ENCODE peak calls at places on chromosomes 16 and 17, in eight cellular contexts. I is mucosa of descending colon, E is tibial artery, K is HCT116, Q is pancreas, A is fibroblast of lung, P is A549, Y is kidney. B is an unnamed sample.

GRCh38 chr16:27355610-27356009 is 41.8 kb downstream of the IL4R start:
- DNase-seq in I (peak; percentile 65), E (peak; percentile 78), A (peak; percentile 39), P (peak; percentile 64), Q (no peak), Y (no peak), K (peak; percentile 19), B (peak; percentile 43)

GRCh38 chr16:17070882-17071592 is 399.7 kb downstream of the XYLT1 start:
- DNase-seq in K (no peak), I (peak; percentile 70), Q (no peak), P (peak; percentile 6), Y (peak; percentile 75), E (no peak), A (no peak), B (no peak)

GRCh38 chr17:58249270-58250133 is 11.1 kb downstream of the LPO start:
- DNase-seq in E (no peak), P (peak; percentile 60), Y (peak; percentile 82), A (peak; percentile 51), K (peak; percentile 35), I (peak; percentile 77), Q (peak; percentile 71), B (peak; percentile 64)

GRCh38 chr17:42843358-42843934 is 934 bp upstream of the AOC2 start:
- DNase-seq in Y (no peak), Q (no peak), K (peak; percentile 51), A (peak; percentile 81), I (no peak), P (peak; percentile 82), E (no peak), B (no peak)

GRCh38 chr16:16191493-16192167 is 31.7 kb downstream of the ABCC6 start:
- DNase-seq in P (no peak), Q (no peak), E (no peak), K (no peak), A (no peak), Y (no peak), I (no peak), B (no peak)

GRCh38 chr16:28499854-28500253 is 5.4 kb downstream of the APOBR start:
- DNase-seq in P (no peak), A (no peak), E (no peak), Q (no peak), Y (no peak), K (no peak), I (no peak), B (no peak)

GRCh38 chr17:36602030-36602737 is 801 bp downstream of the MRM1 start:
- DNase-seq in I (peak; percentile 59), K (no peak), A (no peak), E (no peak), Q (peak; percentile 46), Y (peak; percentile 78), P (peak; percentile 22), B (no peak)

GRCh38 chr16:4316732-4317461 is 1.0 kb downstream of the GLIS2 start:
- DNase-seq in A (peak; percentile 40), E (peak; percentile 95), P (peak; percentile 81), K (no peak), Q (peak; percentile 91), I (no peak), Y (peak; percentile 92), B (peak; percentile 60)

GRCh38 chr16:24729967-24730815 is 740 bp downstream of the TNRC6A start:
- DNase-seq in K (no peak), Y (no peak), I (peak; percentile 70), Q (peak; percentile 59), A (peak; percentile 39), P (peak; percentile 9), E (no peak), B (peak; percentile 44)

GRCh38 chr17:45223541-45224528 is 2.1 kb downstream of the FMNL1 start:
- DNase-seq in I (no peak), K (no peak), A (no peak), Y (no peak), Q (no peak), P (no peak), E (no peak), B (no peak)

GRCh38 chr17:80640379-80641071 is 95.9 kb downstream of the RPTOR start:
- DNase-seq in E (no peak), A (no peak), K (no peak), P (no peak), Q (no peak), Y (no peak), I (no peak), B (no peak)

GRCh38 chr16:678209-678857 is 1.9 kb upstream of the STUB1 start:
- DNase-seq in I (no peak), K (no peak), Y (no peak), P (no peak), A (no peak), E (no peak), Q (no peak), B (no peak)

GRCh38 chr16:49651226-49651625 is 204.7 kb downstream of the ZNF423 start:
- DNase-seq in K (no peak), Y (no peak), E (no peak), P (no peak), I (no peak), A (no peak), Q (no peak), B (peak; percentile 6)

GRCh38 chr17:9346296-9346926 is 229.2 kb downstream of the STX8 start:
- DNase-seq in A (peak; percentile 22), Y (no peak), Q (no peak), P (no peak), K (no peak), I (no peak), E (no peak), B (no peak)

GRCh38 chr16:4373909-4374742 is 2.5 kb downstream of the VASN start:
- DNase-seq in Y (peak; percentile 96), P (peak; percentile 68), E (peak; percentile 96), Q (peak; percentile 81), I (peak; percentile 59), A (peak; percentile 95), K (no peak), B (peak; percentile 68)

GRCh38 chr16:88430524-88431446 is 22.3 kb upstream of the ZFPM1 start:
- DNase-seq in Y (no peak), I (peak; percentile 52), E (no peak), Q (no peak), P (no peak), A (peak; percentile 22), K (no peak), B (peak; percentile 40)

GRCh38 chr17:62968445-62968923 is 2.4 kb downstream of the TANC2 start:
- DNase-seq in K (peak; percentile 83), P (peak; percentile 93), Q (no peak), E (no peak), I (no peak), Y (no peak), A (peak; percentile 95), B (no peak)

GRCh38 chr17:3505008-3505407 is 29.2 kb downstream of the ASPA start:
- DNase-seq in Y (no peak), I (no peak), P (no peak), K (no peak), E (no peak), A (no peak), Q (no peak), B (no peak)

GRCh38 chr17:8680402-8680801 is 49.9 kb upstream of the MYH10 start:
- DNase-seq in I (no peak), K (no peak), Q (no peak), A (no peak), E (no peak), P (no peak), Y (no peak), B (no peak)

GRCh38 chr16:30948956-30949654 is at the start of gene ORAI3:
- DNase-seq in E (peak; percentile 89), P (peak; percentile 57), Y (peak; percentile 95), K (no peak), I (peak; percentile 82), Q (peak; percentile 76), A (peak; percentile 63), B (peak; percentile 84)

GRCh38 chr16:53502331-53503269 is at the start of gene AKTIP:
- DNase-seq in Y (peak; percentile 91), A (peak; percentile 39), Q (peak; percentile 91), K (no peak), E (no peak), P (no peak), I (peak; percentile 75), B (peak; percentile 37)

GRCh38 chr17:60386137-60386395 is 5.9 kb downstream of the USP32 start:
- DNase-seq in Y (no peak), P (no peak), Q (no peak), A (no peak), E (no peak), K (no peak), I (no peak), B (no peak)
- H3K4me1 ChIP-seq in Y (no peaks in the 10 kb centered on the region), P (peaks cover 44% of the 10 kb centered on the region), Q (peaks cover 25% of the 10 kb centered on the region), A (peaks cover 4% of the 10 kb centered on the region), E (peaks cover 8% of the 10 kb centered on the region), K (peaks cover 10% of the 10 kb centered on the region), I (peaks cover 10% of the 10 kb centered on the region), B (peaks cover 72% of the 10 kb centered on the region)

GRCh38 chr17:48722201-48722907 is at the start of gene PRAC1:
- DNase-seq in E (no peak), K (no peak), I (peak; percentile 89), Q (no peak), Y (no peak), A (no peak), P (no peak), B (no peak)
- TF ChIP-seq CTCF in E (no peak), K (no peak), I (no peak), Q (no peak), Y (no peak), A (no peak), P (no peak), B (no peak)

DNA sequence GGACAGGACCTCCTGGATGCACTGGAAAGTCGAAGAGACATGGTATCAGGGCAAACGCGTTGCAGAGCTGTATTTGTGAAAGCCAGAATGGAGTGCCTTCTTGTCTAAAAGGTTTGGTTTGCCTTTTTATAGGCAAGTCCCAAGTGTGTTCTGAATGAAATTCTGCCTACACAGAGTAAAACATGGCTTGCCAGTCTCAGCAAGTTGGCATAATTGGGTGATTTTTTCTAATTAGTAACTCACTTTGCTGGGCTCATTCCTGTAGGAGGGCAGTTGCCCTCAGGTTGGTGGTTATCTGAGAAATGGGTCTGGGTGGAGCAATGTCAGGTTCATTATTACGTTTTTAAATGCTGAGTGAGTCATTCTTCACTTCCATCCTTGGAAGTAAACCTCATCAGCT is at the start of gene KRT25:
- DNase-seq in E (no peak), I (no peak), A (no peak), K (no peak), Q (no peak), Y (no peak), P (no peak), B (no peak)
- H3K9me3 ChIP-seq in E (peaks cover 11% of the 10 kb centered on the region), I (peaks cover 6% of the 10 kb centered on the region), A (no peaks in the 10 kb centered on the region), K (no peaks in the 10 kb centered on the region), Q (no peaks in the 10 kb centered on the region), Y (peaks cover 2% of the 10 kb centered on the region), P (peaks cover 25% of the 10 kb centered on the region), B (peaks cover 36% of the 10 kb centered on the region)

GRCh38 chr16:82634955-82635610 is 8.3 kb downstream of the CDH13 start:
- DNase-seq in I (no peak), Q (no peak), Y (no peak), A (no peak), P (no peak), K (no peak), E (no peak), B (no peak)

GRCh38 chr16:82639263-82639662 is 12.5 kb downstream of the CDH13 start:
- DNase-seq in Q (no peak), I (no peak), A (no peak), E (no peak), Y (no peak), P (no peak), K (no peak), B (no peak)

GRCh38 chr16:82638095-82638798 is 11.5 kb downstream of the CDH13 start:
- DNase-seq in A (peak; percentile 83), Q (no peak), I (no peak), P (no peak), E (no peak), Y (no peak), K (no peak), B (no peak)

GRCh38 chr16:82636485-82636884 is 9.7 kb downstream of the CDH13 start:
- DNase-seq in K (no peak), P (no peak), I (no peak), Q (no peak), E (no peak), A (no peak), Y (no peak), B (no peak)

GRCh38 chr16:82636958-82637357 is 10.2 kb downstream of the CDH13 start:
- DNase-seq in A (no peak), Y (no peak), P (no peak), Q (no peak), K (no peak), I (no peak), E (no peak), B (no peak)
- H3K4me1 ChIP-seq in A (peaks cover 23% of the 10 kb centered on the region), Y (no peaks in the 10 kb centered on the region), P (no peaks in the 10 kb centered on the region), Q (no peaks in the 10 kb centered on the region), K (no peaks in the 10 kb centered on the region), I (peaks cover 26% of the 10 kb centered on the region), E (peaks cover 28% of the 10 kb centered on the region), B (peaks cover 97% of the 10 kb centered on the region)